ENCODE peak calls at places on chromosomes 7 and 10, in nine cellular contexts. K is iPS-NIHi11; S is nephron progenitor cell; M is iris pigment epithelial cell; N is endothelial cell; F is bronchial epithelial cell; P is activated CD4-positive, alpha-beta T cell treated with anti-CD3 and anti-CD28 coated beads, Interleukin-2, amount 50 U/mL, for 1 hour; H is retina; G is mesenchymal stem cell. W is an unnamed sample.

GRCh38 chr7:2953588-2954407 is 89.9 kb downstream of the CARD11 start:
- DNase-seq in H (no peak), K (no peak), M (no peak), P (no peak), N (no peak), G (no peak), F (peak), S (no peak), W (no peak)

GRCh38 chr10:3475367-3475766 is 302.8 kb upstream of the PITRM1 start:
- DNase-seq in N (no peak), H (no peak), F (no peak), K (no peak), S (no peak), M (no peak), G (no peak), P (no peak), W (no peak)

GRCh38 chr10:79152423-79152817 is 83.7 kb downstream of the ZMIZ1 start:
- DNase-seq in K (no peak), G (peak), S (no peak), F (peak), M (no peak), P (no peak), H (no peak), N (no peak), W (no peak)

GRCh38 chr7:87047-87446 is 105.3 kb upstream of the FAM20C start:
- DNase-seq in G (no peak), S (no peak), M (no peak), H (no peak), F (no peak), N (no peak), K (no peak), P (no peak), W (no peak)

GRCh38 chr7:15228891-15229290 is 326.3 kb upstream of the DGKB start:
- DNase-seq in N (no peak), F (no peak), P (no peak), G (no peak), S (no peak), M (no peak), H (no peak), K (no peak), W (no peak)

GRCh38 chr7:121544199-121544598 is 148.1 kb upstream of the FAM3C start:
- DNase-seq in K (no peak), G (no peak), M (no peak), P (no peak), H (no peak), N (no peak), S (no peak), F (no peak), W (no peak)

GRCh38 chr10:13684252-13684791 is 97.6 kb downstream of the PRPF18 start:
- DNase-seq in K (no peak), P (no peak), N (no peak), F (no peak), G (peak), H (no peak), S (no peak), M (peak), W (peak)

GRCh38 chr7:80307251-80307856 is 172.7 kb downstream of the GNAI1 start:
- DNase-seq in F (peak), P (no peak), K (no peak), M (peak), S (no peak), H (no peak), G (peak), N (no peak), W (no peak)

GRCh38 chr10:118776960-118777359 is 22.2 kb upstream of the CACUL1 start:
- DNase-seq in P (no peak), S (no peak), N (no peak), H (no peak), M (no peak), K (no peak), G (no peak), F (no peak), W (no peak)

GRCh38 chr7:137421389-137421788 is 77.9 kb upstream of the PTN start:
- DNase-seq in S (no peak), G (peak), N (no peak), H (no peak), P (no peak), M (peak), K (no peak), F (no peak), W (no peak)

GRCh38 chr10:1529806-1530413 is 207.4 kb downstream of the ADARB2 start:
- DNase-seq in K (no peak), N (no peak), G (no peak), P (no peak), H (no peak), M (no peak), F (no peak), S (no peak), W (no peak)

GRCh38 chr10:93352638-93353383 is 129.3 kb downstream of the MYOF start:
- DNase-seq in H (peak), P (no peak), G (peak), N (no peak), F (peak), S (peak), K (peak), M (peak), W (no peak)

GRCh38 chr10:62019685-62020361 is 118.3 kb downstream of the ARID5B start:
- DNase-seq in K (no peak), N (no peak), F (peak), S (no peak), M (no peak), G (no peak), H (no peak), P (no peak), W (no peak)

GRCh38 chr7:30171753-30172447 is 37.1 kb downstream of the MTURN start:
- DNase-seq in G (peak), K (no peak), P (no peak), N (no peak), S (no peak), M (peak), F (peak), H (no peak), W (no peak)

GRCh38 chr7:148735967-148736366 is 37.3 kb downstream of the CUL1 start:
- DNase-seq in P (no peak), G (no peak), S (no peak), K (no peak), M (no peak), N (no peak), H (no peak), F (no peak), W (no peak)

GRCh38 chr10:101101488-101101887 is 29.6 kb upstream of the TLX1 start:
- DNase-seq in S (no peak), H (no peak), P (no peak), N (no peak), M (no peak), F (no peak), K (no peak), G (no peak), W (no peak)

GRCh38 chr7:38317457-38318037 is 44.1 kb upstream of the TARP start:
- DNase-seq in G (peak), P (no peak), K (no peak), S (no peak), F (no peak), H (no peak), N (no peak), M (no peak), W (no peak)

GRCh38 chr7:93442478-93443224 is 131.9 kb downstream of the CALCR start:
- DNase-seq in H (no peak), P (peak), K (peak), S (peak), G (peak), N (peak), F (peak), M (peak), W (no peak)

GRCh38 chr10:24318517-24318916 is 109.6 kb downstream of the KIAA1217 start:
- DNase-seq in P (no peak), N (no peak), F (peak), M (peak), H (no peak), K (no peak), G (no peak), S (no peak), W (no peak)

GRCh38 chr10:11685787-11686218 is 56.4 kb upstream of the ECHDC3 start:
- DNase-seq in N (no peak), M (peak), G (peak), K (no peak), F (peak), P (peak), S (no peak), H (no peak), W (peak)

GRCh38 chr7:133697585-133697984 is 429.6 kb upstream of the LRGUK start:
- DNase-seq in P (no peak), K (no peak), M (no peak), H (no peak), F (no peak), G (no peak), N (no peak), S (no peak), W (no peak)

GRCh38 chr10:76070861-76071260 is 639.4 kb downstream of the LRMDA start:
- DNase-seq in S (no peak), P (no peak), M (no peak), K (no peak), G (no peak), F (no peak), N (no peak), H (no peak), W (no peak)

GRCh38 chr7:118153551-118154177 is 30.3 kb upstream of the LSM8 start:
- DNase-seq in K (peak), M (peak), N (peak), H (no peak), F (peak), S (peak), G (peak), P (no peak), W (no peak)

GRCh38 chr10:17278607-17279240 is 50.7 kb downstream of the VIM start:
- DNase-seq in S (no peak), P (no peak), N (no peak), F (no peak), K (no peak), M (no peak), G (no peak), H (no peak), W (no peak)

GRCh38 chr7:30135551-30136271 is 925 bp downstream of the MTURN start:
- DNase-seq in F (peak), S (peak), M (peak), K (peak), N (peak), P (peak), H (peak), G (peak), W (peak)

GRCh38 chr7:74084722-74085578 is 1.3 kb downstream of the LIMK1 start:
- DNase-seq in H (no peak), N (no peak), K (no peak), S (no peak), P (no peak), G (peak), F (no peak), M (no peak), W (no peak)

GRCh38 chr7:56447864-56448693 is 331.9 kb upstream of the NUPR2 start:
- DNase-seq in S (no peak), G (no peak), P (no peak), F (no peak), K (no peak), H (no peak), N (no peak), M (no peak), W (no peak)

GRCh38 chr7:123346771-123347170 is 147.0 kb upstream of the SLC13A1 start:
- DNase-seq in S (no peak), K (no peak), P (no peak), H (no peak), N (no peak), F (no peak), G (no peak), M (no peak), W (no peak)

GRCh38 chr7:95205821-95206220 is 118.5 kb downstream of the PON1 start:
- DNase-seq in H (no peak), M (peak), P (no peak), N (no peak), S (no peak), F (peak), K (no peak), G (peak), W (no peak)

GRCh38 chr10:100508691-100509150 is 10.9 kb downstream of the SEC31B start:
- DNase-seq in G (peak), K (peak), M (peak), S (peak), F (peak), P (peak), H (peak), N (peak), W (no peak)

GRCh38 chr10:8296090-8296741 is 241.7 kb downstream of the GATA3 start:
- DNase-seq in K (peak), S (peak), N (no peak), P (no peak), G (no peak), F (no peak), H (peak), M (no peak), W (no peak)

GRCh38 chr10:133335238-133336122 is 1.2 kb downstream of the CALY start:
- DNase-seq in K (peak), P (peak), S (peak), F (no peak), G (peak), N (peak), H (peak), M (peak), W (peak)

GRCh38 chr7:30914611-30915601 is 3.3 kb downstream of the AQP1 start:
- DNase-seq in H (no peak), M (peak), S (no peak), G (peak), P (no peak), N (no peak), F (peak), K (no peak), W (peak)

GRCh38 chr7:80491462-80491861 is 20.4 kb downstream of the GNAT3 start:
- DNase-seq in G (no peak), M (no peak), N (no peak), F (no peak), S (no peak), P (no peak), K (no peak), H (no peak), W (no peak)

GRCh38 chr10:58241346-58241745 is 26.3 kb downstream of the IPMK start:
- DNase-seq in F (no peak), H (no peak), S (no peak), G (no peak), K (no peak), P (no peak), N (no peak), M (peak), W (no peak)

GRCh38 chr10:16765532-16766365 is 51.5 kb downstream of the RSU1 start:
- DNase-seq in G (no peak), H (no peak), S (no peak), M (no peak), F (no peak), N (no peak), P (no peak), K (no peak), W (no peak)